ENCODE peak calls at places on chromosomes 3 and 15, in five cellular contexts. One of them, this sample, is unnamed.

GRCh38 chr3:100331660-100332059 is 2.9 kb upstream of the NIT2 start:
- DNase-seq in left colon: no peak
- DNase-seq in OCI-LY7: no peak
- DNase-seq in cardiac septum: no peak
- DNase-seq in NCI-H1092: no peak
- DNase-seq in this sample: no peak

GRCh38 chr15:70299931-70300858 is 202.5 kb upstream of the TLE3 start:
- DNase-seq in cardiac septum: no peak
- DNase-seq in left colon: no peak
- DNase-seq in NCI-H1092: no peak
- DNase-seq in OCI-LY7: peak
- DNase-seq in this sample: peak

GRCh38 chr3:63912768-63913588 is 795 bp upstream of the SCAANT1 start:
- DNase-seq in cardiac septum: no peak
- DNase-seq in OCI-LY7: peak
- DNase-seq in NCI-H1092: no peak
- DNase-seq in left colon: peak
- DNase-seq in this sample: peak

GRCh38 chr3:150926328-150926727 is 21.1 kb upstream of the MINDY4B start:
- DNase-seq in left colon: no peak
- DNase-seq in OCI-LY7: no peak
- DNase-seq in NCI-H1092: no peak
- DNase-seq in cardiac septum: no peak
- DNase-seq in this sample: no peak

GRCh38 chr15:29613951-29614382 is 208.3 kb downstream of the TJP1 start:
- DNase-seq in left colon: no peak
- DNase-seq in NCI-H1092: peak
- DNase-seq in cardiac septum: no peak
- DNase-seq in OCI-LY7: no peak
- DNase-seq in this sample: no peak

GRCh38 chr3:148992635-148993230 is 1.4 kb downstream of the GYG1 start:
- DNase-seq in NCI-H1092: no peak
- DNase-seq in left colon: no peak
- DNase-seq in OCI-LY7: no peak
- DNase-seq in cardiac septum: no peak
- DNase-seq in this sample: peak

GRCh38 chr3:165640970-165641369 is 196.3 kb downstream of the BCHE start:
- DNase-seq in cardiac septum: no peak
- DNase-seq in OCI-LY7: no peak
- DNase-seq in left colon: no peak
- DNase-seq in NCI-H1092: no peak
- DNase-seq in this sample: no peak

GRCh38 chr3:149536429-149536828 is 61.9 kb downstream of the TM4SF4 start:
- DNase-seq in left colon: no peak
- DNase-seq in cardiac septum: peak
- DNase-seq in NCI-H1092: peak
- DNase-seq in OCI-LY7: no peak
- DNase-seq in this sample: no peak

GRCh38 chr3:13892304-13892703 is 12.4 kb upstream of the WNT7A start:
- DNase-seq in NCI-H1092: no peak
- DNase-seq in OCI-LY7: no peak
- DNase-seq in cardiac septum: no peak
- DNase-seq in left colon: no peak
- DNase-seq in this sample: no peak

This sample was measured in spleen.